ENCODE peak calls at places on chromosomes 16 and 17, in eight cellular contexts. E is CD4-positive, alpha-beta T cell; T is fibroblast of lung; H is AG10803; L is GM10248; B is lung; R is B cell; Z is GM20000. S is an unnamed sample.

GRCh38 chr16:81723098-81723723 is 55.9 kb upstream of the PLCG2 start:
- DNase-seq in E (peak), T (peak), H (peak), L (peak), B (no peak), R (peak), Z (peak), S (no peak)

GRCh38 chr16:62036101-62036806 is at the start of gene CDH8:
- DNase-seq in E (no peak), T (no peak), H (peak), L (no peak), B (no peak), R (no peak), Z (no peak), S (peak)

GRCh38 chr16:27383511-27384243 is 18.3 kb upstream of the IL21R start:
- DNase-seq in E (no peak), T (no peak), H (no peak), L (no peak), B (no peak), R (peak), Z (no peak), S (no peak)

GRCh38 chr16:67174706-67175231 is 4.4 kb downstream of the NOL3 start:
- DNase-seq in E (no peak), T (no peak), H (no peak), L (no peak), B (no peak), R (no peak), Z (no peak), S (no peak)

GRCh38 chr17:61416540-61417363 is 17.1 kb downstream of the TBX2 start:
- DNase-seq in E (no peak), T (peak), H (peak), L (peak), B (peak), R (peak), Z (peak), S (peak)

GRCh38 chr17:53496356-53496755 is 326.4 kb upstream of the KIF2B start:
- DNase-seq in E (no peak), T (no peak), H (no peak), L (no peak), B (no peak), R (no peak), Z (no peak), S (no peak)

GRCh38 chr17:1232786-1233185 is 37.5 kb upstream of the BHLHA9 start:
- DNase-seq in E (no peak), T (peak), H (peak), L (no peak), B (no peak), R (no peak), Z (no peak), S (no peak)

GRCh38 chr17:29140631-29141483 is 39.3 kb downstream of the MYO18A start:
- DNase-seq in E (peak), T (peak), H (no peak), L (no peak), B (no peak), R (peak), Z (peak), S (no peak)

GRCh38 chr17:51486885-51487520 is 226.7 kb downstream of the UTP18 start:
- DNase-seq in E (no peak), T (no peak), H (no peak), L (no peak), B (no peak), R (no peak), Z (no peak), S (no peak)

GRCh38 chr17:351875-352420 is 659 bp downstream of the RPH3AL start:
- DNase-seq in E (no peak), T (no peak), H (no peak), L (no peak), B (no peak), R (no peak), Z (no peak), S (no peak)

GRCh38 chr17:50165066-50165465 is 739 bp upstream of the SGCA start:
- DNase-seq in E (no peak), T (no peak), H (no peak), L (no peak), B (no peak), R (no peak), Z (no peak), S (no peak)

GRCh38 chr17:78414178-78415162 is 36.0 kb downstream of the PGS1 start:
- DNase-seq in E (peak), T (no peak), H (no peak), L (no peak), B (no peak), R (no peak), Z (no peak), S (no peak)

GRCh38 chr17:39903158-39903884 is 15.1 kb downstream of the GSDMB start:
- DNase-seq in E (no peak), T (no peak), H (peak), L (no peak), B (no peak), R (no peak), Z (no peak), S (peak)

GRCh38 chr16:24478401-24478800 is 61.0 kb upstream of the RBBP6 start:
- DNase-seq in E (no peak), T (no peak), H (no peak), L (no peak), B (no peak), R (no peak), Z (no peak), S (no peak)

GRCh38 chr16:28081391-28081790 is 17.9 kb upstream of the GSG1L start:
- DNase-seq in E (no peak), T (no peak), H (no peak), L (no peak), B (no peak), R (no peak), Z (no peak), S (no peak)

GRCh38 chr17:77365584-77366186 is 224.9 kb downstream of the SEC14L1 start:
- DNase-seq in E (no peak), T (peak), H (peak), L (no peak), B (no peak), R (no peak), Z (no peak), S (no peak)

GRCh38 chr16:3665508-3665907 is 11.0 kb downstream of the DNASE1 start:
- DNase-seq in E (peak), T (no peak), H (no peak), L (no peak), B (no peak), R (no peak), Z (no peak), S (no peak)
- TF ChIP-seq CTCF in E (peak), T (no peak), H (no peak), L (peak), B (no peak), R (no peak), Z (no peak), S (no peak)

GRCh38 chr16:74666425-74667214 is at the start of gene RFWD3:
- DNase-seq in E (peak), T (peak), H (peak), L (peak), B (peak), R (peak), Z (peak), S (peak)
- TF ChIP-seq CTCF in E (no peak), T (no peak), H (no peak), L (no peak), B (no peak), R (no peak), Z (peak), S (no peak)

GRCh38 chr16:66026931-66027330 is 339.6 kb upstream of the CDH5 start:
- DNase-seq in E (no peak), T (no peak), H (no peak), L (no peak), B (no peak), R (no peak), Z (no peak), S (no peak)

GRCh38 chr16:66025751-66026150 is 340.7 kb upstream of the CDH5 start:
- DNase-seq in E (no peak), T (no peak), H (no peak), L (no peak), B (no peak), R (no peak), Z (no peak), S (no peak)

GRCh38 chr16:66028505-66029216 is 337.8 kb upstream of the CDH5 start:
- DNase-seq in E (no peak), T (peak), H (peak), L (no peak), B (no peak), R (no peak), Z (no peak), S (no peak)

GRCh38 chr16:66030036-66030435 is 336.5 kb upstream of the CDH5 start:
- DNase-seq in E (no peak), T (peak), H (peak), L (no peak), B (no peak), R (no peak), Z (no peak), S (no peak)

DNA sequence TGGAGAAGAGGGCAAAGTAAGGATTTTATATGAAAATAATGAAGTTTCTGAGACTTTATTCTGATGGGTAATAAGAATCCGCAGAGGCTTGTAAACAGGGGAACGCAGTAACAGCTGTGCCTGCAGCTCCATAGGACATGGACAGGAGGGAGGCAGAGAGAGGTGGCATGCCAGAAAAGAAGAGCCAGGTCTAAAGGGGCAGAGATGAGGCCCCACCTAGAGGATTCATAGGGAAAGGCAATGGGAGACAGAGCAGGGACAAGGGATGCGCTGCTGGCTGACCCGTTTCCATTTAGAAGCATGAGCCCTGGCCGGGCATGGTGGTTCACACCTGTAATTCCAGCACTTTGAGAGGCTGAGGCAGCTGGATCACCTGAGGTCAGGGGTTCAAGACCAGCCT is 340.3 kb upstream of the CDH5 start:
- DNase-seq in E (no peak), T (no peak), H (peak), L (no peak), B (no peak), R (no peak), Z (no peak), S (no peak)
- TF ChIP-seq CTCF in E (no peak), T (peak), H (peak), L (no peak), B (no peak), R (no peak), Z (no peak), S (peak)

GRCh38 chr16:10635367-10636021 is 55.1 kb upstream of the EMP2 start:
- DNase-seq in E (no peak), T (no peak), H (no peak), L (no peak), B (no peak), R (no peak), Z (no peak), S (no peak)

GRCh38 chr16:10625595-10626357 is 45.4 kb upstream of the EMP2 start:
- DNase-seq in E (no peak), T (peak), H (peak), L (no peak), B (no peak), R (no peak), Z (no peak), S (no peak)

GRCh38 chr16:10624527-10624926 is 44.1 kb upstream of the EMP2 start:
- DNase-seq in E (no peak), T (no peak), H (no peak), L (no peak), B (no peak), R (no peak), Z (no peak), S (no peak)

DNA sequence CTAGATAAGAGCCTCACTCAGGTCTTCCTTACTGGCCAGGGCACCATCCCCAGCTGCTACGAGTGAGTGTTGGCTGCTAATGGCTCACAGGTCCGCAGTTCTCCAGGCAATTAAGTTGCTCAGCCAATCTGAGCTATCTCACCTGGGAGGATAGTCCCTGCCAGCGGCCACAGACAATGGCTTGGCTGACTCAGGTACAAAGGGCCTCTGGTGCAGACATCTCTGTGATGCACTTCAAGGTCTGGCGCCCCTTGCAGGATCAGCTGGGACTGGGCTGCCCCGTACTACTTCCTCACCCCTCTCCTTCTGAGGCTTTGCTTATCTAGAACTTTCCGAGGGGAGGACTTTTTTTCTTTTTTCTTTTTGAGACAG is 49.2 kb upstream of the EMP2 start:
- DNase-seq in E (no peak), T (no peak), H (no peak), L (no peak), B (no peak), R (no peak), Z (no peak), S (no peak)
- TF ChIP-seq CTCF in E (no peak), T (no peak), H (no peak), L (no peak), B (no peak), R (no peak), Z (no peak), S (no peak)

GRCh38 chr17:64773386-64773835 is 111.3 kb upstream of the SMURF2 start:
- DNase-seq in E (no peak), T (no peak), H (no peak), L (no peak), B (no peak), R (no peak), Z (no peak), S (peak)

GRCh38 chr17:64774888-64775600 is 112.9 kb upstream of the SMURF2 start:
- DNase-seq in E (no peak), T (no peak), H (no peak), L (no peak), B (no peak), R (no peak), Z (peak), S (peak)

GRCh38 chr17:64772845-64773299 is 110.8 kb upstream of the SMURF2 start:
- DNase-seq in E (no peak), T (no peak), H (no peak), L (no peak), B (no peak), R (no peak), Z (no peak), S (peak)

GRCh38 chr17:64775701-64776570 is 113.8 kb upstream of the SMURF2 start:
- DNase-seq in E (no peak), T (no peak), H (no peak), L (no peak), B (no peak), R (no peak), Z (no peak), S (peak)

GRCh38 chr17:64773836-64774761 is 112.0 kb upstream of the SMURF2 start:
- DNase-seq in E (no peak), T (peak), H (peak), L (peak), B (peak), R (no peak), Z (peak), S (peak)
- TF ChIP-seq CTCF in E (no peak), T (peak), H (peak), L (no peak), B (no peak), R (no peak), Z (no peak), S (peak)

GRCh38 chr16:11183035-11183812 is 72.8 kb downstream of the SOCS1 start:
- DNase-seq in E (no peak), T (no peak), H (no peak), L (peak), B (no peak), R (peak), Z (peak), S (no peak)
- TF ChIP-seq CTCF in E (no peak), T (no peak), H (no peak), L (peak), B (no peak), R (no peak), Z (no peak), S (no peak)